ENCODE peak calls at places on chromosomes 2 and 18, in six cellular contexts. D, K, X, B, J and P are unnamed samples. For H3K9me3, the result is how much of the 10 kb centered on the place peaks cover.

GRCh38 chr2:50808694-50809093 is 223.2 kb downstream of the NRXN1 start:
- DNase-seq in D (no peak), K (no peak), X (no peak), B (no peak), J (no peak), P (no peak)

GRCh38 chr2:174957049-174957448 is 48.1 kb downstream of the CHN1 start:
- DNase-seq in D (no peak), K (no peak), X (no peak), B (no peak), J (no peak), P (no peak)

GRCh38 chr2:28896906-28897305 is 2.4 kb downstream of the WDR43 start:
- DNase-seq in D (no peak), K (no peak), X (no peak), B (no peak), J (no peak), P (no peak)

GRCh38 chr2:197079832-197080555 is 153.5 kb upstream of the PGAP1 start:
- DNase-seq in D (no peak), K (no peak), X (no peak), B (no peak), J (peak), P (no peak)

GRCh38 chr2:20093263-20094141 is 42.1 kb upstream of the LAPTM4A start:
- DNase-seq in D (peak), K (no peak), X (peak), B (no peak), J (peak), P (no peak)

GRCh38 chr2:217249490-217250451 is 389.9 kb upstream of the TNP1 start:
- DNase-seq in D (peak), K (no peak), X (no peak), B (no peak), J (no peak), P (no peak)

GRCh38 chr2:100691846-100692245 is 128.1 kb upstream of the NPAS2 start:
- DNase-seq in D (no peak), K (no peak), X (no peak), B (no peak), J (no peak), P (no peak)

GRCh38 chr2:53075760-53076159 is 691.8 kb upstream of the CHAC2 start:
- DNase-seq in D (no peak), K (peak), X (no peak), B (no peak), J (peak), P (no peak)

GRCh38 chr2:213199871-213200270 is 48.5 kb upstream of the IKZF2 start:
- DNase-seq in D (no peak), K (no peak), X (no peak), B (no peak), J (no peak), P (no peak)

GRCh38 chr2:230875347-230876315 is 10.9 kb downstream of the ITM2C start:
- DNase-seq in D (no peak), K (no peak), X (peak), B (no peak), J (no peak), P (no peak)

GRCh38 chr18:62081248-62081647 is 105.6 kb downstream of the PIGN start:
- DNase-seq in D (no peak), K (no peak), X (no peak), B (no peak), J (no peak), P (no peak)
- TF ChIP-seq CTCF in D (no peak), K (no peak), X (no peak), B (no peak), J (no peak), P (no peak)

DNA sequence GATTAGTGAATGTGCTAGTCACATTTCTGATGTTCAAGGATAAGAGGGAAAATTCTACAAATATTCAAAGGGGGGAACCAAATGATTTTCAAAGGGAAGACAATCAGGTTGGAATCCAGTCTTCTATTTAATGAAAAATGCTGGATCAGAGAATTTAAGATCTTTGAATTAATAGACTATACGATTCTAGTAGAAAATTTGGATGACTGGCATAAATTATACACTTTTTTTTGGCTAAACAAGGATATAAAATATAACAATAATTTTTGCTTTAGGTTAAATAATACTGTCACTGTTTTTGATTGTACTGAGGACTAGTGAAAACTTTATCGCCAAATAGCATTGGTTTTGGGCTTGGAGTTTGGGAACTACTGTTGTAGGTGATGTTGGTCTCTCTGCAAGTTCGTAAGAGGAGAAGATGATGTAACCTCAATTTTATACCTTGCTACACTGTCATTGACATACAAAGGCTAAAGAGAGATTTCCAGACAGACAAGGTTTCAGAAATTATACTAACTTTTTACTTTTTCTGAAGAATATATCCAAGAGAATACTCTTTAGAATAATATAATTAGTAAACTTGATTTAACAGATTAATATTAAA is 51.3 kb downstream of the NCOA1 start:
- DNase-seq in D (no peak), K (no peak), X (no peak), B (no peak), J (no peak), P (no peak)
- H3K9me3 ChIP-seq in D (under half), K (under half), X (under half), B (under half), J (under half), P (under half)

DNA sequence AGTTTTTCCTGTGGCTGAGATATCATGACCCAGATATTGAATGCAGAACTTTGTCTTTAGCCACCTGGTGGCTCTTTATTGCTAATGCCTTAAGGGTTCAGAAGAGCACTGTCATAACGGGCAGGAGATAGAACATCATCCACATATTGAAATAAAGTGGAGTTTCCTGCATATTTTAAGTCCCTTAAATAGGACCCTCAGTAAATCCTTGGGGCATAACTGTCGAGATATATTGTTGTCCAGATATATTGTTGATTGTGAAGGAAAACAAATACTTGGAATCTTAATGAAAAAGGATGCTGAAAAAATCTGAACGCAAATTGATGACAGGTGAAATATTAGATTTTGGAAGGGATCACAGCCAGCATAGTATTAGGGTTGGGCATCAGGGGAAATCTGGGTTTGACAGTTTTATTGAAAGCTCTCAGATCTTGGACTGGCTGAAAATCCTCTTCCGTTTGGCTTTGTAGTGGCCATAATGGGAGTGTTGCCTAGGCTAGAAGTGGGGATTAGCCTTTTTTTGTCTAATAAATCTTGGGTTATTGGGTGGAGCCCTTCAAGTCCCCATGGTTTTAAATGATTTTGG is 13.9 kb upstream of the ZDBF2 start:
- DNase-seq in D (no peak), K (no peak), X (no peak), B (no peak), J (no peak), P (no peak)
- TF ChIP-seq CTCF in D (peak), K (no peak), X (peak), B (no peak), J (peak), P (no peak)

GRCh38 chr2:2275451-2275850 is 55.6 kb downstream of the MYT1L start:
- DNase-seq in D (no peak), K (no peak), X (no peak), B (no peak), J (no peak), P (no peak)
- H3K9me3 ChIP-seq in D (under half), K (under half), X (under half), B (under half), J (under half), P (under half)

DNA sequence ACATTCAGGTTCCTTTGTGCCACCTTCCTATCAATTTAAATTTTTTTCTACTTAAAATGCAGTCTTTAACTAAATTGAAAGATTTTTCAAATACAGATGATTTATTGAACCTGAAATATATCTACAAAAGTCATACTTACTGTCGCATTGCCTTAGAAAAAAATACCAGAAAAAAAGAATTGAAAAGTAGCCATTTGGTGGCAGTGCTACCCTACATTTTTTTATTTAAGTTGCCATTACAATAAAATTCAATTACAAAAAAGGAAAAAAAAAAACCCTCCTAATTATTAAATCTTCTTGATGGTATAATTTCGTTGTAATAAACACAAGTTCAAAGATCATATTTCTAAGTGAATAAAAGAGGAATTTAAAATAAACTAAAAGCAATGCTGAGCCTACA is 43.4 kb downstream of the DSC3 start:
- DNase-seq in D (no peak), K (no peak), X (no peak), B (no peak), J (no peak), P (no peak)
- TF ChIP-seq CTCF in D (no peak), K (no peak), X (no peak), B (no peak), J (peak), P (peak)

GRCh38 chr2:200050921-200051620 is 95.7 kb downstream of the MAIP1 start:
- DNase-seq in D (no peak), K (no peak), X (no peak), B (no peak), J (no peak), P (no peak)

GRCh38 chr2:200056105-200056504 is 100.7 kb downstream of the MAIP1 start:
- DNase-seq in D (no peak), K (no peak), X (no peak), B (no peak), J (no peak), P (no peak)

GRCh38 chr2:200052627-200053026 is 97.2 kb downstream of the MAIP1 start:
- DNase-seq in D (no peak), K (no peak), X (no peak), B (no peak), J (no peak), P (no peak)

GRCh38 chr2:200051621-200051945 is 96.2 kb downstream of the MAIP1 start:
- DNase-seq in D (no peak), K (no peak), X (no peak), B (no peak), J (no peak), P (no peak)

GRCh38 chr2:200054681-200055468 is 99.5 kb downstream of the MAIP1 start:
- DNase-seq in D (no peak), K (no peak), X (no peak), B (no peak), J (no peak), P (no peak)
- H3K9me3 ChIP-seq in D (under half), K (under half), X (under half), B (under half), J (under half), P (under half)

GRCh38 chr2:45734952-45735351 is 83.5 kb downstream of the PRKCE start:
- DNase-seq in D (no peak), K (no peak), X (no peak), B (no peak), J (no peak), P (no peak)
- TF ChIP-seq CTCF in D (no peak), K (no peak), X (no peak), B (no peak), J (no peak), P (no peak)